ENCODE peak calls at places on chromosomes 6 and 20, in six cellular contexts. R is fibroblast of lung, F is DND-41, K is GM23248, A is astrocyte, V is mammary epithelial cell. T is an unnamed sample.

GRCh38 chr6:44056392-44057237 is 70.6 kb downstream of the MRPL14 start:
- DNase-seq in R (peak; percentile 89), F (no peak), K (peak; percentile 59), A (peak; percentile 83), V (peak; percentile 14), T (no peak)

GRCh38 chr6:158972241-158973233 is 27.5 kb downstream of the RSPH3 start:
- DNase-seq in R (peak; percentile 80), F (no peak), K (peak; percentile 77), A (peak; percentile 30), V (peak; percentile 50), T (peak; percentile 34)

GRCh38 chr6:2817778-2818443 is 23.8 kb downstream of the SERPINB1 start:
- DNase-seq in R (peak; percentile 29), F (no peak), K (peak; percentile 59), A (peak; percentile 62), V (peak; percentile 93), T (no peak)

GRCh38 chr6:132227937-132228336 is 173.3 kb downstream of the MOXD1 start:
- DNase-seq in R (peak; percentile 87), F (no peak), K (peak; percentile 69), A (peak; percentile 91), V (no peak), T (no peak)

GRCh38 chr6:73394577-73395354 is at the start of gene DDX43:
- DNase-seq in R (peak; percentile 67), F (no peak), K (peak; percentile 58), A (peak; percentile 53), V (no peak), T (no peak)

GRCh38 chr6:12957321-12958051 is 240.9 kb downstream of the PHACTR1 start:
- DNase-seq in R (peak; percentile 48), F (peak; percentile 40), K (peak; percentile 76), A (peak; percentile 58), V (peak; percentile 35), T (peak; percentile 25)

GRCh38 chr6:161079566-161080262 is 88.1 kb downstream of the MAP3K4 start:
- DNase-seq in R (peak; percentile 50), F (no peak), K (peak; percentile 94), A (peak; percentile 92), V (peak; percentile 84), T (no peak)

GRCh38 chr20:59031326-59032022 is 661 bp downstream of the ATP5F1E start:
- DNase-seq in R (no peak), F (peak; percentile 15), K (no peak), A (no peak), V (no peak), T (peak; percentile 59)

GRCh38 chr6:125363360-125364121 is 61.8 kb upstream of the HDDC2 start:
- DNase-seq in R (peak; percentile 45), F (no peak), K (peak; percentile 54), A (peak; percentile 47), V (peak; percentile 21), T (no peak)

GRCh38 chr20:2112910-2113309 is 11.3 kb downstream of the STK35 start:
- DNase-seq in R (no peak), F (no peak), K (no peak), A (no peak), V (no peak), T (no peak)

GRCh38 chr6:139519571-139520031 is 145.2 kb upstream of the CITED2 start:
- DNase-seq in R (peak; percentile 43), F (no peak), K (peak; percentile 49), A (peak; percentile 67), V (no peak), T (no peak)

GRCh38 chr20:17617212-17617867 is 47.5 kb downstream of the DSTN start:
- DNase-seq in R (peak; percentile 45), F (no peak), K (peak; percentile 55), A (no peak), V (no peak), T (no peak)

GRCh38 chr6:154249499-154250298 is 106.9 kb downstream of the IPCEF1 start:
- DNase-seq in R (no peak), F (peak; percentile 52), K (no peak), A (no peak), V (no peak), T (peak; percentile 64)

GRCh38 chr6:135072753-135073152 is 18.1 kb upstream of the HBS1L start:
- DNase-seq in R (no peak), F (no peak), K (no peak), A (no peak), V (no peak), T (no peak)

GRCh38 chr6:37399795-37400490 is 33.1 kb upstream of the CMTR1 start:
- DNase-seq in R (no peak), F (no peak), K (no peak), A (no peak), V (no peak), T (no peak)

GRCh38 chr6:34723203-34723602 is 26.6 kb upstream of the ILRUN start:
- DNase-seq in R (peak; percentile 41), F (no peak), K (peak; percentile 49), A (no peak), V (no peak), T (no peak)

GRCh38 chr20:54479138-54479906 is 3.9 kb downstream of the DOK5 start:
- DNase-seq in R (no peak), F (no peak), K (peak; percentile 26), A (peak; percentile 30), V (no peak), T (no peak)

GRCh38 chr20:5495939-5496338 is 179.2 kb upstream of the PROKR2 start:
- DNase-seq in R (no peak), F (no peak), K (no peak), A (no peak), V (no peak), T (no peak)

GRCh38 chr6:52517502-52518278 is 59.2 kb downstream of the TRAM2 start:
- DNase-seq in R (peak; percentile 98), F (no peak), K (peak; percentile 99), A (peak; percentile 96), V (peak; percentile 85), T (no peak)
- H3K9ac ChIP-seq in R (peak overlapping the region; percentile 57), F (no peak overlapping the region), K (peak overlapping the region; percentile 73), A (peak overlapping the region; percentile 74), V (peak overlapping the region; percentile 49), T (no peak overlapping the region)

DNA sequence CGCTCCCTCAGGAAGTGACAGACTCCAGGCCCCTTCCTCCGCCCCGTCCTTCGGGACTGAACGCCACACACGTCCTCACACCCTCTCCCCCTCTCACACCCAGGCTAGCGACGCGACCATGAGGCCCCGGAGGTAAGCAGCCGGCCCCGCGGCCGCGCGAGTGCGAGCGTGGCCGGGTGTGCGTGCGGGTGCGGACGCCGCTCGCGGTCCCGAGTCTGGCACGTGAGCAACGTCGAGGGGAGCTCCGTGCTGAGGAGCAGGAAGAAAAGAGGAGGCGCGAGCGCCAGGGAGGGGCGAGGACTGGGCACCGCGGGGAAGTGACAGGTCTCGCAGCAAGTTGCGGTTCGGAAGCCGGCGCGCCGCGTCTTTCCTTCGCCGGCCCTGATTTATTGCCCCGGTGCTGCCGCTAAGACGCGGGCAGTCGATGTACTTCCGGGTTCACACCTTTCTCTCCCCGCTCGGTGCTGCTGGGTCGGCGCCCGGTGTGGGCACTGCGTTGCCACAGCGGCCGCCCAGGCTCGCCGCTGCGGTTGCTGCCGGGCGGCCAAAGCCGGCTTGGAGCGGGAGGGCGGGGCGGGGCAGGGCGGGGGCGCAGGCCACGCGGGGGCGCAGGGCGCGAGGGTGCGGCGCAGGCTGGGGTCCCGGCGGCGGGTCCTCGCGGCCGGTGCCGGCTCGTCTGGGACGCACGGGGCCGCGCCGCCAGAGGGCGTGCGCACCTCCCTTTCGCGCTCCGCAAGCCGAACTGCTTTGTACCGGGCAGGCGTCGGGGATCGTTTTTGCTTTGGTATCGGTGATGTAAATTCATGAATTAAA is 15.8 kb upstream of the LIN28B start:
- DNase-seq in R (peak; percentile 44), F (no peak), K (peak; percentile 66), A (peak; percentile 10), V (peak; percentile 7), T (no peak)
- H3K4me3 ChIP-seq in R (peak overlapping the region; percentile 51), F (no peak overlapping the region), K (peak overlapping the region; percentile 65), A (peak overlapping the region; percentile 62), V (no peak overlapping the region), T (no peak overlapping the region)

DNA sequence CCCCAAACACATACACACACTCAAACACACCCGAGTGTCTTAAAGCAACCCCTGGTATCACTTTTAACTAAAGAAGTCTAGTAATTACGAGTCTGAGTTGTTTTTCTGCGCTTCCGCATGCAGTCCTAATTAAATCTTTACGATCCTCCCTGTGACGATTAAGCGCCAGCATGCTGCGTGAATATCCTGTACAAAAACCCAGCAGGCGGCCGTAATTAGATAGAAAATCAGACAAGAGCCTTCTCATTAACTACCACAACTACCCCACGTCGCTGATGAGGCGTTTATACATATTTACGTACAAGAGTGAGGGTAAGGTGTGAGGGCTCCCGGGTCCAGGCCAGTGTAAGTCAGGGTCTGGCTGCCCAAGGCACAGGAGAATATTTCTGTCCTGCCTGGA is 8.1 kb downstream of the TFAP2B start:
- DNase-seq in R (no peak), F (no peak), K (no peak), A (no peak), V (no peak), T (no peak)
- TF ChIP-seq EZH2 in R (no peak), F (no peak), K (no peak), A (no peak), V (peak; percentile 58), T (no peak)

GRCh38 chr6:157503018-157503747 is 122.2 kb downstream of the ZDHHC14 start:
- DNase-seq in R (no peak), F (no peak), K (no peak), A (no peak), V (no peak), T (no peak)
- H3K9ac ChIP-seq in R (no peak overlapping the region), F (no peak overlapping the region), K (no peak overlapping the region), A (no peak overlapping the region), V (no peak overlapping the region), T (no peak overlapping the region)

DNA sequence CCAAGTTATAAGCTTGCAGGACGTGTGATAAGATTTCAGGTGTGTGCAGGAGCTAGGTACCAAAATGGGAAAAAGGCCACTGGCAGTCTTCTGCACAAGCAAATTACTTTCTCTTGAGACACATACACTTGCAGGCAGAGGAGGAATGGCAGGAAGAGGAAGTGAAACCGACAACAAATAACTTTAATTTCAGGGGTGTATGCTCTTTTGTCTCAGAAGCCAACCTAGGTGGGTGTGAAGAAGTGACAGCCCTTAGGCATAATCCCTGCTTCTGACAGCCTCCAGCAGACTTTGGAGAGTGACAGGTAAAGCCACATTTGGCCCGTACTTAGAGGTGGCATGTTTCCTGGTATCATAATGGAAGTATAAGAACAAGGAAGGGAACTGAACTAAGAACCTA is 118.8 kb upstream of the TRAF3IP2 start:
- DNase-seq in R (no peak), F (no peak), K (no peak), A (no peak), V (no peak), T (peak; percentile 66)
- H3K4me3 ChIP-seq in R (no peak overlapping the region), F (no peak overlapping the region), K (no peak overlapping the region), A (no peak overlapping the region), V (no peak overlapping the region), T (no peak overlapping the region)

T was measured in MM.1S.